ENCODE peak calls at places on chromosomes 1 and 21, in ten cellular contexts. Z is stomach; A is neural progenitor cell; V is MM.1S; U is CD8-positive, alpha-beta memory T cell; K is HCT116; C is heart right ventricle; B is PC-3; R is psoas muscle; H is right cardiac atrium. L is an unnamed sample.
A peak's percentile ranks its signal among the peaks of the same experiment; 100 is the strongest.

GRCh38 chr1:72438270-72438669 is 155.9 kb upstream of the NEGR1 start:
- DNase-seq in Z (no peak), A (no peak), V (no peak), U (no peak), K (no peak), C (no peak), B (no peak), R (no peak), H (no peak), L (no peak)

GRCh38 chr1:194534784-194535183 is 1348.4 kb upstream of the B3GALT2 start:
- DNase-seq in Z (no peak), A (no peak), V (no peak), U (no peak), K (no peak), C (no peak), B (no peak), R (no peak), H (no peak), L (no peak)

GRCh38 chr1:6599141-6599975 is 3.3 kb downstream of the KLHL21 start:
- DNase-seq in Z (no peak), A (no peak), V (peak; percentile 51), U (peak; percentile 32), K (no peak), C (no peak), B (peak; percentile 70), R (peak; percentile 43), H (peak; percentile 70), L (no peak)

GRCh38 chr1:22203335-22203734 is 60.4 kb upstream of the WNT4 start:
- DNase-seq in Z (no peak), A (no peak), V (no peak), U (no peak), K (no peak), C (no peak), B (no peak), R (no peak), H (no peak), L (no peak)

GRCh38 chr1:35587736-35588135 is 14.6 kb downstream of the TFAP2E start:
- DNase-seq in Z (no peak), A (no peak), V (no peak), U (no peak), K (no peak), C (no peak), B (no peak), R (no peak), H (no peak), L (no peak)

GRCh38 chr1:67393737-67394136 is 36.5 kb downstream of the SERBP1 start:
- DNase-seq in Z (no peak), A (no peak), V (no peak), U (no peak), K (no peak), C (no peak), B (no peak), R (no peak), H (no peak), L (no peak)

GRCh38 chr1:51236548-51237312 is 657 bp downstream of the RNF11 start:
- DNase-seq in Z (peak; percentile 44), A (peak; percentile 63), V (peak; percentile 15), U (peak; percentile 31), K (no peak), C (peak; percentile 48), B (peak; percentile 26), R (peak; percentile 38), H (peak; percentile 68), L (no peak)

GRCh38 chr1:16716691-16717173 is 23.6 kb upstream of the RNU1-4 start:
- DNase-seq in Z (peak; percentile 25), A (no peak), V (no peak), U (no peak), K (no peak), C (no peak), B (peak; percentile 60), R (peak; percentile 11), H (no peak), L (peak; percentile 76)

GRCh38 chr1:76933847-76934657 is 66.8 kb downstream of the ST6GALNAC5 start:
- DNase-seq in Z (no peak), A (peak; percentile 5), V (no peak), U (no peak), K (no peak), C (no peak), B (no peak), R (no peak), H (no peak), L (no peak)

GRCh38 chr1:210726621-210727020 is 397.9 kb downstream of the HHAT start:
- DNase-seq in Z (no peak), A (peak; percentile 85), V (peak; percentile 70), U (peak; percentile 9), K (no peak), C (peak; percentile 10), B (peak; percentile 50), R (no peak), H (peak; percentile 58), L (no peak)

GRCh38 chr1:211939876-211940468 is 95.4 kb downstream of the INTS7 start:
- DNase-seq in Z (no peak), A (no peak), V (peak; percentile 98), U (no peak), K (no peak), C (no peak), B (no peak), R (no peak), H (no peak), L (no peak)

GRCh38 chr1:76390451-76390850 is 315.9 kb downstream of the ST6GALNAC3 start:
- DNase-seq in Z (no peak), A (no peak), V (no peak), U (no peak), K (no peak), C (peak; percentile 3), B (no peak), R (no peak), H (peak; percentile 35), L (no peak)

DNA sequence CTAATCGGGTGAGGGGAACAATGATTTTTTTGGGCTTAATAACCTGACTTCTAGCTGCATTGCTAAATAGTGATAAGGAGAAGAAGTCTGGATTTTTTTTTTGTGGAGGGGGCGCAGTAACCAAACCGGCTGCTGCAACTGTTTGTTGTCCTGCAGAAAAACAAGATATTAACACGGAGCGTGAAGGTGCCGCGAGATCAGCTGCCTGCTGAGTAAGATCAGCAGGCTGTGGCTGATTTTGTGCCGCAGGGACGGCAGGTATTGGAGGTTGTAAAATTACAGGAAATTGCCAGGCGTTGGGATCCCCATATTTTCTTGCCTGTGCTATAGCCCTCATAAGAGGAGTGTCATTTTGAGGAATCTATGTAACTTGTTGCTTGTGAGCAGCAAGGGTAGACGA is 8.7 kb upstream of the LRRC47 start:
- DNase-seq in Z (no peak), A (no peak), V (no peak), U (no peak), K (no peak), C (no peak), B (no peak), R (no peak), H (no peak), L (no peak)
- H3K27ac ChIP-seq in Z (no peak overlapping the region), A (no peak overlapping the region), V (no peak overlapping the region), U (peak overlapping the region; percentile 43), K (no peak overlapping the region), C (no peak overlapping the region), B (no peak overlapping the region), R (no peak overlapping the region), H (no peak overlapping the region), L (no peak overlapping the region)

GRCh38 chr1:2302292-2302925 is 74.3 kb downstream of the SKI start:
- DNase-seq in Z (no peak), A (no peak), V (no peak), U (no peak), K (no peak), C (no peak), B (no peak), R (no peak), H (peak; percentile 43), L (no peak)

GRCh38 chr1:2301607-2302291 is 73.6 kb downstream of the SKI start:
- DNase-seq in Z (no peak), A (no peak), V (no peak), U (no peak), K (no peak), C (no peak), B (no peak), R (no peak), H (peak; percentile 73), L (no peak)

GRCh38 chr1:2303781-2304180 is 75.7 kb downstream of the SKI start:
- DNase-seq in Z (no peak), A (no peak), V (no peak), U (no peak), K (no peak), C (no peak), B (no peak), R (no peak), H (peak; percentile 54), L (no peak)

GRCh38 chr1:2304282-2304681 is 76.2 kb downstream of the SKI start:
- DNase-seq in Z (no peak), A (no peak), V (no peak), U (no peak), K (no peak), C (no peak), B (no peak), R (no peak), H (peak; percentile 51), L (no peak)

DNA sequence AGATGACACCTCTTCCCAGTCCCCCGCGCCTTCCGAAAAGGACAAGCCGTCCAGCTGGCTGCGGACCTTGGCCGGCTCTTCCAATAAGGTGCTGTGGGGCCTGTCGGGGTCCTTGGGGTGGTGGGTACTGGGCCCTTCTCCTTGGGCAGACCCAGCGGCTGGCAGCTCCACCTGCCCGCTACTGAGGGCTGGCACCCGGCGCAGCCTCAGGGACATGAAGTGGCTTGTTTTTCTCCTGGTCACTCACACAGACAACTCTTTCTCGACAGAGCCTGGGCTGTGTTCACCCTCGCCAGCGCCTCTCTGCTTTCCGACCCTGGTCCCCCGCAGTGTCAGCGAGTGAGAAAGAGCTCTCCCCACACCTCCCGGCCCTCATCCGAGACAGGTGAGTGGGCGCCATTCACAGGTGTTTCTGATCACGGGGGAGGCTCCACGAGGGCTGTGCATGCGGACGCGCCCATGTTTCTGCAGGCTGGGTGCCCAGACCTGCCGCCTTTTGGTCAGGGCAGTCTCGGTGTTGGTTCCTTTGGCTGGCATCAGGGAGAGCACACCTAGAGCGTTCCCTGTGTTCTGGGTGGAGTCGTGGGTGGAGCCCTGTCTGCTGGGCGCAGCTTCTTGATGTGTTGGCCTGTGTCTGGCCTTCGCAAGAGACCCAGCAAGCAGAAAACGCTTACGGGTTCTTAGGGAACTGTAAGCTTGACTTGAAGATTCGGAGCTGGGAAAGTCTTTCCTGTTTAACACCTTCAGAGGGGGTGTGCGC is 75.1 kb downstream of the SKI start:
- DNase-seq in Z (no peak), A (no peak), V (no peak), U (no peak), K (no peak), C (no peak), B (no peak), R (no peak), H (peak; percentile 50), L (no peak)
- H3K4me1 ChIP-seq in Z (peaks cover 39% of the 10 kb centered on the region), A (peaks cover 3% of the 10 kb centered on the region), V (peaks cover 24% of the 10 kb centered on the region), U (peaks cover 42% of the 10 kb centered on the region), K (no peaks in the 10 kb centered on the region), C (peaks cover 39% of the 10 kb centered on the region), B (no peaks in the 10 kb centered on the region), R (peaks cover 30% of the 10 kb centered on the region), H (peaks cover 25% of the 10 kb centered on the region), L (no peaks in the 10 kb centered on the region)

GRCh38 chr21:43797925-43798715 is 8.7 kb downstream of the RRP1 start:
- DNase-seq in Z (no peak), A (no peak), V (no peak), U (no peak), K (no peak), C (no peak), B (no peak), R (no peak), H (peak; percentile 42), L (peak; percentile 34)
- H3K27ac ChIP-seq in Z (no peak overlapping the region), A (no peak overlapping the region), V (no peak overlapping the region), U (no peak overlapping the region), K (no peak overlapping the region), C (no peak overlapping the region), B (no peak overlapping the region), R (no peak overlapping the region), H (no peak overlapping the region), L (no peak overlapping the region)

GRCh38 chr1:203088441-203088840 is 2.6 kb upstream of the MYOG start:
- DNase-seq in Z (peak; percentile 16), A (no peak), V (no peak), U (no peak), K (no peak), C (no peak), B (no peak), R (no peak), H (no peak), L (no peak)
- H3K4me1 ChIP-seq in Z (no peaks in the 10 kb centered on the region), A (peaks cover 16% of the 10 kb centered on the region), V (no peaks in the 10 kb centered on the region), U (no peaks in the 10 kb centered on the region), K (no peaks in the 10 kb centered on the region), C (no peaks in the 10 kb centered on the region), B (no peaks in the 10 kb centered on the region), R (peaks cover 14% of the 10 kb centered on the region), H (peaks cover 2% of the 10 kb centered on the region), L (no peaks in the 10 kb centered on the region)